ENCODE peak calls at places on chromosomes 5 and 9, in four cellular contexts. P is K562, V is HepG2, L is GM12878. M is an unnamed sample.

GRCh38 chr5:95771892-95772291 is 40.8 kb downstream of the RHOBTB3 start:
- DNase-seq in P (no peak), V (no peak), L (no peak), M (no peak)

GRCh38 chr5:150778103-150778516 is 447 bp upstream of the SMIM3 start:
- DNase-seq in P (no peak), V (no peak), L (no peak), M (no peak)

GRCh38 chr9:109114670-109115069 is 5.1 kb downstream of the TMEM245 start:
- DNase-seq in V (no peak), P (no peak), L (no peak), M (no peak)

GRCh38 chr5:150350524-150351344 is 6.8 kb upstream of the TCOF1 start:
- DNase-seq in L (peak; percentile 13), V (peak; percentile 91), P (peak; percentile 82), M (peak; percentile 74)

GRCh38 chr9:31823365-31823764 is 561.1 kb upstream of the ACO1 start:
- DNase-seq in L (no peak), P (no peak), V (no peak), M (no peak)

GRCh38 chr5:150329038-150329437 is 26.3 kb upstream of the ARSI start:
- DNase-seq in L (no peak), V (no peak), P (no peak), M (no peak)

GRCh38 chr5:148224131-148224742 is 14.1 kb upstream of the MARCOL start:
- DNase-seq in P (no peak), L (no peak), V (no peak), M (no peak)

GRCh38 chr5:181142054-181142453 is 5.3 kb upstream of the OR2V2 start:
- DNase-seq in L (no peak), P (no peak), V (no peak), M (no peak)

GRCh38 chr9:95283678-95284077 is 33.8 kb downstream of the FANCC start:
- DNase-seq in L (no peak), P (no peak), V (no peak), M (no peak)

GRCh38 chr5:15021286-15022046 is 149.9 kb upstream of the ANKH start:
- DNase-seq in V (no peak), P (no peak), L (no peak), M (no peak)

GRCh38 chr9:20512106-20512505 is 110.2 kb downstream of the MLLT3 start:
- DNase-seq in P (no peak), L (no peak), V (no peak), M (no peak)

GRCh38 chr9:124347206-124347967 is 67.9 kb downstream of the PSMB7 start:
- DNase-seq in V (no peak), L (no peak), P (no peak), M (no peak)

DNA sequence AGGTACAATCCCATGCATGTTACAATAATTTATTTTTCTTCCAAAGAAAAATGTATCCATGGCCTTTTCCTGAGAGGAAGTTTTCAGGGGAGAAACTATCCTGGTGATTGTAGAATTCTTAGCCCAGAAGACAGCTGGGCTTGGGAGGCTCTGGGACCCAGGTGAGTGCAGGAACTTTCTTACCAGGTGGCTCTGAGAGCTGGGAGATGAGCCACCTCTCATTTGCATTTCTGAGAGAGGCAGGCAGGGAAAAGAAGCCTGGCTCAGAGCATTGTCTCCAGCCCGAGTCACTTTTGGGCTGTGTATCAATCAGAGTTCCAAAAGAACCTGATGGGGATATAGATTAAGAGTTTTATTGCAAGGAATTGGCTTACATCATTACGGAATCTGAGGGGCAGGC is 52.7 kb downstream of the ALG2 start:
- DNase-seq in V (no peak), P (no peak), L (no peak), M (no peak)
- TF ChIP-seq BHLHE40 in V (no peak), P (no peak), L (no peak), M (no peak)

GRCh38 chr5:127922603-127923002 is 161.0 kb upstream of the SLC12A2 start:
- DNase-seq in P (no peak), V (no peak), L (no peak), M (no peak)
- TF ChIP-seq SP1 in P (no peak), V (no peak), L (no peak), M (no peak)

DNA sequence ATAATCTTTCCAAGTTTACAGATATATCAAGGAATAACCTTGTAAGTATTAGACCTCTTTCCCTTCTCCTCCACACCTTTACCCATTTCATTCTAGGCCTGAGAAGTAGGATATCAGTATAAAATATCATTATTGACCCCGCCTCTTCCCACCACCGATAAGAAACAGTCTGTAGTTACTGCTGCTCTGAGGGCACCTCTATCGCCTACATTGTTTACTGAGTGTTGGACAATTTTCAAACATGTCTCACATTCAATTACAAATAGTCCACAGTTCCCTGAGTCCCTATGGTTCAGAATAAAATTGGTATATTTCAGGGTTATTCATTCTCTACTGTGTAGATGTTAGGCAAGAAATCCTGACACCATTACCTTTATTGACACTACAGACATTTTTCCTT is 73.4 kb downstream of the TEK start:
- DNase-seq in P (no peak), V (no peak), L (no peak), M (no peak)
- TF ChIP-seq BHLHE40 in P (no peak), V (no peak), L (no peak), M (no peak)

GRCh38 chr9:138120072-138120471 is 242.5 kb downstream of the CACNA1B start:
- DNase-seq in P (no peak), L (no peak), V (no peak), M (no peak)
- TF ChIP-seq SP1 in P (no peak), L (no peak), V (no peak), M (no peak)

GRCh38 chr9:121200346-121200745 is 1.3 kb downstream of the RAB14 start:
- DNase-seq in V (no peak), L (no peak), P (no peak), M (no peak)

GRCh38 chr9:121198512-121199042 is 3.1 kb downstream of the RAB14 start:
- DNase-seq in L (no peak), V (no peak), P (no peak), M (no peak)

GRCh38 chr9:121199921-121200320 is 1.7 kb downstream of the RAB14 start:
- DNase-seq in L (no peak), V (no peak), P (no peak), M (no peak)

GRCh38 chr9:121201738-121202533 is at the start of gene RAB14:
- DNase-seq in P (peak; percentile 100), V (peak; percentile 95), L (peak; percentile 96), M (peak; percentile 100)

DNA sequence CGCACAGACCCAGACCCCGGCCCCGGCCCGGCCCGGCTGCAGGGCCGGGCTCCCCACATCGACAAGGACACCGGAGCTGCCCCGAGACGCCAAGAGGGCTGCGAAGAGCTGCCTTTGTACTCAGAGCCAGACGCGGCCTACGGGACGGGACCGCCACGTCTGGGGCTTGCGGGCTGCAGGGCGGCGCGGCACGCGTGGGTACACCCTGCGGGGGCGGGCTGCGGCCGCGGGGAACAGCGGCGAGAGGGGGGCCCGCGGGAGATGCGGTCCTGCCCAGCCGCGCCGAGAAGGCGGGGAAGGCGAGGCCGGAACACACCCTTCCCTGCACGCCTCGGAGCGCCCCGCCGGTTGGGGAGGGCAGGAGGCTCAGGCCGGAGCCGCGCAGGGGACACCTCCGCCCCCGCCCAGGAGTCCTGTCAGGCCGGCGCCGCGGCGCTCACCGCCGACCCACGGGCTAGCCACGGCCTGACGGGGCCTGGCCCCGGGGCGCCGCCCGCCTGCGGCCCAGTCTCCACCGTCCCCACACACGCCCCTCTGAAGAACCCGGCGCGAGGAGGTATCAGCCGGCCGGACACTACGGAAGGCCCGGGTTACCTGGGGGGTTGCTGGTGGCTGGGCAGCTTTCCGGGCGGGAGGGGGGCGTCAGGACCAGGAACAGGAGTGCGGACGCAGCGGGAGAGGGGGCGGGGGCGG is 478 bp downstream of the RAB14 start:
- DNase-seq in P (peak; percentile 62), V (no peak), L (no peak), M (peak; percentile 24)
- TF ChIP-seq BHLHE40 in P (peak; percentile 20), V (no peak), L (peak; percentile 58), M (no peak)

DNA sequence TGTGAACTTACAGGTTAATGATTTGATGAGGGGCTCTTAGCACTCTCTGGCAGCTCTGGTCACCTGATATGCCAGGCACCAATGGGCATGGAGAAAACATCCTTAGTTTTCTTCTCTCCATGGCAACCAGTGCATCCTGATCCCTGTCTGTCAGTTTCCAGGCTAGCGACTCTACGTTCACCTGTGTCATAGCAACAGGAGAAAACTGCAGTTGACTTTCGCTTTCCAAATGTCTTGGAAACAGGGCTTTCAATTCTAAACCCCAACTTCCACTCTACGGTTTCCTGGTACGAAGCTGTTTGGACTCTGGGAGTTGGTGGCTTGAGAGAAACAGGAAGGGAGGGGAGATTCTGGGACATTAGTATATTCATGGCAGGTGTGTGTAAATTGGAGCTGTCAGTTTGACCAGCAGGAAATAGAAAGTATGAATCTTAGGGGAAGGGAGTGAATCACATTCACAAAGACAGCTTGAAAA is 74.4 kb downstream of the SLC28A3 start:
- DNase-seq in P (no peak), L (no peak), V (peak; percentile 16), M (no peak)
- TF ChIP-seq SP1 in P (no peak), L (no peak), V (no peak), M (no peak)

DNA sequence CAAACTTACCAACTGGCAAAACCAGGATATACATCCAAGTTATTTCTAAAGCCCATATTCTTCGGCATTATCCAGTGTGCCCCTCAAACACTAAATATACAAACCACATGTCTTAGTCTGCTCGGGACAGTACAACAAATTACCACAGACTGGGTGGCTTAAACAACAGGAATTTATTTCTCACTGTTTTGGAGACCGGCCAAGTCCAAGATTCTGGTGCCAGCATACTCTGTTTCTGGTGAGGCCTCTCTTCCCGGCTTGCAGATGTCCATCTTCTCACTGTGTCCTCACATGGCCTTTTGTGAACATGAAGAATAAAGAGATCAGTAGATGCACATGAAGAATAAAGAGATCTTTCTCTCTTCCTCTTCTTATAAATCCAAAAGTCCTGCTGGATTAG is 12.9 kb upstream of the SLCO6A1 start:
- DNase-seq in V (no peak), L (no peak), P (no peak), M (no peak)
- TF ChIP-seq BHLHE40 in V (no peak), L (no peak), P (no peak), M (no peak)

GRCh38 chr5:126509339-126509738 is 85.7 kb downstream of the ALDH7A1 start:
- DNase-seq in P (no peak), V (no peak), L (no peak), M (no peak)

GRCh38 chr5:126511961-126512360 is 83.1 kb downstream of the ALDH7A1 start:
- DNase-seq in P (no peak), V (no peak), L (no peak), M (no peak)

GRCh38 chr5:126506079-126506478 is 82.9 kb downstream of the GRAMD2B start:
- DNase-seq in V (no peak), P (no peak), L (no peak), M (no peak)

GRCh38 chr5:126508251-126508961 is 85.2 kb downstream of the GRAMD2B start:
- DNase-seq in V (no peak), L (no peak), P (no peak), M (no peak)

GRCh38 chr5:126508962-126509279 is 85.7 kb downstream of the GRAMD2B start:
- DNase-seq in L (no peak), P (no peak), V (no peak), M (no peak)
- TF ChIP-seq SP1 in L (no peak), P (no peak), V (no peak), M (no peak)

M was measured in HEK293T.